ENCODE peak calls at places on chromosomes 13 and 19, in five cellular contexts. F is thoracic aorta, X is GM23248, A is mammary epithelial cell, T is left lung. G is an unnamed sample.
A peak's percentile ranks its signal among the peaks of the same experiment; 100 is the strongest.

GRCh38 chr13:46211116-46211515 is 612 bp upstream of the LRRC63 start:
- DNase-seq in F (no peak), A (no peak), T (no peak), X (no peak), G (peak; percentile 35)

GRCh38 chr13:40228486-40228885 is 438.0 kb downstream of the FOXO1 start:
- DNase-seq in A (no peak), F (no peak), X (peak; percentile 8), T (no peak), G (no peak)

GRCh38 chr19:43983544-43983911 is 460 bp upstream of the ZNF155 start:
- DNase-seq in A (no peak), F (no peak), X (no peak), T (no peak), G (no peak)

GRCh38 chr13:41812237-41812636 is 148.7 kb downstream of the VWA8 start:
- DNase-seq in T (no peak), A (no peak), X (no peak), F (no peak), G (no peak)

GRCh38 chr13:95627590-95627989 is 16.9 kb downstream of the DZIP1 start:
- DNase-seq in T (no peak), A (no peak), X (peak; percentile 76), F (no peak), G (no peak)

GRCh38 chr13:80342541-80343371 is 1.8 kb upstream of the SPRY2 start:
- DNase-seq in A (peak; percentile 75), X (peak; percentile 86), F (no peak), T (peak; percentile 86), G (peak; percentile 85)

GRCh38 chr19:1734328-1734966 is 18.9 kb upstream of the ONECUT3 start:
- DNase-seq in X (no peak), T (no peak), A (no peak), F (no peak), G (no peak)

GRCh38 chr19:51325161-51325979 is 13.9 kb downstream of the IGLON5 start:
- DNase-seq in T (no peak), X (no peak), A (no peak), F (no peak), G (no peak)

GRCh38 chr13:97344250-97345175 is 89.5 kb upstream of the RAP2A start:
- DNase-seq in X (peak; percentile 76), A (peak; percentile 49), T (peak; percentile 38), F (no peak), G (peak; percentile 78)

GRCh38 chr13:105070452-105070851 is 1465.0 kb downstream of the EFNB2 start:
- DNase-seq in F (no peak), T (no peak), X (no peak), A (no peak), G (no peak)

GRCh38 chr13:33615436-33615835 is 202.5 kb upstream of the RFC3 start:
- DNase-seq in A (no peak), T (no peak), F (no peak), X (no peak), G (no peak)
- H3K4me1 ChIP-seq in A (no peaks in the 10 kb centered on the region), T (peaks cover 7% of the 10 kb centered on the region), F (peaks cover 10% of the 10 kb centered on the region), X (no peaks in the 10 kb centered on the region), G (peaks cover 16% of the 10 kb centered on the region)

GRCh38 chr19:18083929-18084684 is 2.6 kb downstream of the IL12RB1 start:
- DNase-seq in F (no peak), T (no peak), X (no peak), A (no peak), G (no peak)

GRCh38 chr19:18090545-18091216 is 3.9 kb upstream of the IL12RB1 start:
- DNase-seq in A (no peak), X (peak; percentile 46), F (no peak), T (peak; percentile 53), G (no peak)

GRCh38 chr19:18085702-18086457 is 854 bp downstream of the IL12RB1 start:
- DNase-seq in A (no peak), F (no peak), X (no peak), T (no peak), G (no peak)

GRCh38 chr19:18089726-18090125 is 3.0 kb upstream of the IL12RB1 start:
- DNase-seq in X (no peak), T (no peak), F (no peak), A (no peak), G (no peak)

DNA sequence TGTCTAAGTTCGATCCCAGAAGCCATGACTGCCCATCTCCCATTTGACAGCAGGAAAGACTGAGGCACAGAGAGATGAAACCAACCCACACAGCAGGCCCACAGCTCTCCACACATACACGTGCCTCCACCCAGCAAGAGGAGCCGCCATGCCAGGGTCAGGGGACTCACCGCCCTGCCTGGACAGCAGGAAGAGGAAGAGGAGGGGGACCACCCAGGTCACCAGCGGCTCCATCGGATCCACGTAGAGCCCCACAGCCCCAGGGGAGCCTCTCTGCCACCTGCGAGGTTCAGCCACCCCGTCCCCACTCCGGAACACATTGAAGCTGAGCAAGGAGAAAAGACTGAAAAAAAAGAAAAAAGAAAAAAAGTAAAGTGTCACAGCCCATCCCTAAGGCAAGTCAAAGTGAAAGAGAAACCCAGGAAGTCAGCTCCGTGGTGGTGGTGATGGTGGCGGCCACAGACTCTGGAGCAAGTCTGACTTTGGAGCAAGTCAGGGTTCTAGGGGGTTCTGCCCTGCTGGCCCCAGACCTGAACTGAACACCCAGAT is at the start of gene IL12RB1:
- DNase-seq in X (no peak), F (no peak), A (no peak), T (no peak), G (no peak)
- H3K4me1 ChIP-seq in X (no peaks in the 10 kb centered on the region), F (peaks cover 17% of the 10 kb centered on the region), A (peaks cover 6% of the 10 kb centered on the region), T (no peaks in the 10 kb centered on the region), G (no peaks in the 10 kb centered on the region)

DNA sequence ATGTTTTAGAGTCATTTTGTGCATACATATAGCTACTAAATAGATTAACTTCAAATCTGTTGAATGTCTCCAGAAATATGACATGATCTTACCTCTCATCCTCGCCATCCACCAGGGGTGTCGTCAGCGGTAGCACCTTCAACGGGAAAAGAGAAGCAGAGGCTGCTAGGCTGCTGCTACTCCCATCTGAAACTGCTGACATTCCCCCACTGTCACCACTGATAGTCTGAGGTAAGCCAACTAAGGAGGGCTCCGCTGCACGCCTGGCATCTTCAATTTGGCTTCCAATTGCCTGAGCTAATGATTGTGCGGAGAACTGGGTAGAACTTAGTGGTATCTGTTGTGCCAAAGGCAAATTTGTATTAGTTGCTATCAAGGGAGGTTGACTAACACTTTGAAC is 3.1 kb downstream of the TSC22D1 start:
- DNase-seq in T (no peak), F (no peak), X (peak; percentile 5), A (no peak), G (no peak)
- H3K4me1 ChIP-seq in T (peaks cover 15% of the 10 kb centered on the region), F (peaks cover 33% of the 10 kb centered on the region), X (peaks cover 54% of the 10 kb centered on the region), A (peaks cover 37% of the 10 kb centered on the region), G (peaks cover 4% of the 10 kb centered on the region)

GRCh38 chr19:38385057-38385803 is 2.6 kb downstream of the GGN start:
- DNase-seq in A (no peak), T (no peak), X (no peak), F (no peak), G (no peak)

GRCh38 chr19:38385804-38386257 is 2.0 kb downstream of the GGN start:
- DNase-seq in X (no peak), A (no peak), F (no peak), T (no peak), G (no peak)

GRCh38 chr19:38383184-38383583 is 4.7 kb downstream of the GGN start:
- DNase-seq in F (no peak), X (no peak), A (no peak), T (no peak), G (no peak)

GRCh38 chr19:38383743-38384142 is 4.1 kb downstream of the GGN start:
- DNase-seq in A (no peak), F (no peak), X (no peak), T (no peak), G (no peak)

GRCh38 chr19:38384209-38385027 is 3.4 kb downstream of the GGN start:
- DNase-seq in X (peak; percentile 49), T (no peak), A (peak; percentile 22), F (no peak), G (no peak)
- H3K4me1 ChIP-seq in X (no peaks in the 10 kb centered on the region), T (peaks cover 17% of the 10 kb centered on the region), A (peaks cover 24% of the 10 kb centered on the region), F (peaks cover 3% of the 10 kb centered on the region), G (peaks cover 29% of the 10 kb centered on the region)

DNA sequence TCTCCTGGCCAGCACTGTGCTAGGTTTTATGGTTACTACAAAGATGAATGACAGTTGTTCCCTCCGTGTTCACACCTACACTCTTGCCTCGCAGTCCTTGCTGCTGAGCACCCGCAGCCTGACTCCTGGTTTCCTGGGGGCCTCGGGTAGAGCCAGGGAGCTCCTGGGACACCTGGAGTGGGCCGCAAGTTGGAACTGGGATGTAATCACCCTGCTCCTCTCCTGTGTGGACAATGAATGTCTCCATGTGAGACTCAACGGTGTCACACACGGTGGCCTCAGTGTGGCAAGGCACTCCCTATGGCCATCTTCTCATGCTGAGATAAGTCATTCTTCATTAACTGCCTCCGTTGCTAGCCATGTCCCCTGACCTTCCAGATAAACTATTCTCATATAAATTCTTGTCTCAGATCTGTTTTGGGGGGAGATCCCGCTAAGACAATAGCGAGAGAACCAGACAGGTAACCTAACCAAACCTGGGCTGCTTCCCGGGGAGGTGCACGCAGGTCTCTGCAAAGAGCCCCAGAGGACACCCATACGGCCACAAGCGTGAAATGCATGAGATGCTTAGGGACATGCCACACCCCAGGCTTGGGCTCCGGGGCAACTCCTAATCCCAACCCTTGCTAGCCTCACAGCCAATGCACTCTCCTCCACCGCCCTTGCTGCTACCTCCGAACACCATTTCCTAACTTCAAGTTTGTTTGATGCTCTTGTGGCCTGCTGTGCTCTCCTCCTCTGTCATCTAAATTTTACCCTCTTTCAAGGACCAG is 87.2 kb upstream of the IRS2 start:
- DNase-seq in F (no peak), X (no peak), A (no peak), T (no peak), G (no peak)
- H3K4me1 ChIP-seq in F (peaks cover 25% of the 10 kb centered on the region), X (peaks cover 15% of the 10 kb centered on the region), A (peaks cover 3% of the 10 kb centered on the region), T (peaks cover 6% of the 10 kb centered on the region), G (peaks cover 29% of the 10 kb centered on the region)

DNA sequence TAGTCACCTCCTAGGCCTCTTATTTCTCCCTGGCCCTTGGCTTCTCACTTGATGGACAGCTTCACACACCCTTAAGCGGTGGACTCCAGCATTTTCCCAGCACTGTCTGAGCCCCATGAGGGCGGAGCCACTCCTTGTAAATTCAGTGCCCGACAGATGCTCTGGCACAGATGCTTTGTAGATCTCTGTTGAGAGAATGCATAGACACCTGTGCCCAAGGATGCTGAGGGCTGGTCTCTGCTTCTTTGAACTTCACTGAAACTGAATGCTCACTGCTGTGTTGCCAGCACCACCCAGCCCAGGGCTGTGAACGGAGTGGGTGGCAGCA is 3.3 kb downstream of the SYCN start:
- DNase-seq in X (no peak), T (no peak), A (no peak), F (no peak), G (no peak)
- H3K4me1 ChIP-seq in X (no peaks in the 10 kb centered on the region), T (no peaks in the 10 kb centered on the region), A (peaks cover 13% of the 10 kb centered on the region), F (peaks cover 4% of the 10 kb centered on the region), G (no peaks in the 10 kb centered on the region)

G was measured in adrenal gland.